ENCODE peak calls at places on chromosomes 7 and 10, in five cellular contexts. J, K, Z, H and G are unnamed samples.

GRCh38 chr7:132424821-132425739 is 151.2 kb downstream of the PLXNA4 start:
- DNase-seq in J (no peak), K (no peak), Z (no peak), H (no peak), G (no peak)

GRCh38 chr7:132030883-132031282 is 474.5 kb upstream of the PODXL start:
- DNase-seq in J (peak; percentile 89), K (no peak), Z (no peak), H (no peak), G (no peak)

GRCh38 chr7:106756071-106756470 is 95.1 kb upstream of the CCDC71L start:
- DNase-seq in J (no peak), K (no peak), Z (no peak), H (no peak), G (no peak)

GRCh38 chr7:47792521-47793121 is 155.6 kb downstream of the PKD1L1 start:
- DNase-seq in J (peak; percentile 48), K (no peak), Z (no peak), H (peak; percentile 79), G (no peak)

GRCh38 chr7:148031019-148031418 is 559.5 kb upstream of the C7orf33 start:
- DNase-seq in J (no peak), K (no peak), Z (no peak), H (no peak), G (no peak)

GRCh38 chr10:119306514-119306951 is 99.2 kb downstream of the GRK5 start:
- DNase-seq in J (peak; percentile 60), K (peak; percentile 36), Z (peak; percentile 72), H (no peak), G (peak; percentile 95)

GRCh38 chr7:130953193-130953592 is 219.2 kb upstream of the KLF14 start:
- DNase-seq in J (no peak), K (no peak), Z (no peak), H (no peak), G (no peak)

GRCh38 chr7:77885155-77885554 is 86.6 kb downstream of the PHTF2 start:
- DNase-seq in J (no peak), K (no peak), Z (no peak), H (no peak), G (no peak)

GRCh38 chr7:2282185-2282751 is 32.0 kb downstream of the SNX8 start:
- DNase-seq in J (no peak), K (no peak), Z (no peak), H (no peak), G (no peak)

GRCh38 chr7:142407939-142408573 is 150.2 kb upstream of the PRSS58 start:
- DNase-seq in J (no peak), K (no peak), Z (no peak), H (peak; percentile 30), G (no peak)

GRCh38 chr7:73622909-73623797 is 1.2 kb downstream of the MLXIPL start:
- DNase-seq in J (no peak), K (no peak), Z (no peak), H (no peak), G (no peak)

GRCh38 chr7:119720541-119720940 is 552.4 kb upstream of the KCND2 start:
- DNase-seq in J (peak; percentile 85), K (no peak), Z (no peak), H (peak; percentile 94), G (no peak)

GRCh38 chr10:103983367-103983911 is 16.5 kb downstream of the SLK start:
- DNase-seq in J (no peak), K (no peak), Z (peak; percentile 25), H (no peak), G (peak; percentile 48)

GRCh38 chr10:43849551-43849950 is 200.9 kb upstream of the ZNF32 start:
- DNase-seq in J (no peak), K (no peak), Z (no peak), H (no peak), G (no peak)

GRCh38 chr10:30931094-30931493 is 100.6 kb downstream of the ZNF438 start:
- DNase-seq in J (no peak), K (no peak), Z (no peak), H (no peak), G (no peak)

GRCh38 chr7:154777023-154777422 is 225.9 kb downstream of the PAXIP1 start:
- DNase-seq in J (peak; percentile 29), K (no peak), Z (no peak), H (no peak), G (no peak)

GRCh38 chr10:15346440-15347141 is 24.5 kb downstream of the FAM171A1 start:
- DNase-seq in J (no peak), K (no peak), Z (no peak), H (no peak), G (no peak)

GRCh38 chr10:119252051-119252465 is 44.7 kb downstream of the GRK5 start:
- DNase-seq in J (no peak), K (no peak), Z (no peak), H (peak; percentile 35), G (no peak)

GRCh38 chr7:151091431-151091830 is 5.2 kb downstream of the AGAP3 start:
- DNase-seq in J (no peak), K (no peak), Z (no peak), H (peak; percentile 22), G (no peak)

GRCh38 chr7:8232999-8233847 is 28.7 kb downstream of the ICA1 start:
- DNase-seq in J (peak; percentile 47), K (no peak), Z (no peak), H (no peak), G (no peak)

GRCh38 chr7:47432988-47433895 is 148.7 kb downstream of the TNS3 start:
- DNase-seq in J (peak; percentile 51), K (no peak), Z (no peak), H (no peak), G (no peak)

GRCh38 chr10:95531041-95531809 is 29.9 kb downstream of the SORBS1 start:
- DNase-seq in J (no peak), K (no peak), Z (no peak), H (no peak), G (no peak)

GRCh38 chr10:73759512-73760115 is 15.4 kb downstream of the SEC24C start:
- DNase-seq in J (peak; percentile 34), K (no peak), Z (no peak), H (no peak), G (no peak)

GRCh38 chr7:99036531-99037175 is 107.3 kb downstream of the SMURF1 start:
- DNase-seq in J (no peak), K (no peak), Z (no peak), H (peak; percentile 90), G (no peak)

GRCh38 chr7:47291461-47292051 is 290.4 kb downstream of the TNS3 start:
- DNase-seq in J (peak; percentile 98), K (no peak), Z (no peak), H (peak; percentile 92), G (no peak)

GRCh38 chr10:11959966-11960365 is 82.6 kb downstream of the UPF2 start:
- DNase-seq in J (no peak), K (no peak), Z (no peak), H (no peak), G (no peak)

GRCh38 chr7:2295936-2296620 is 18.2 kb downstream of the SNX8 start:
- DNase-seq in J (no peak), K (no peak), Z (no peak), H (no peak), G (no peak)

GRCh38 chr10:6416892-6417512 is 163.1 kb downstream of the PRKCQ start:
- DNase-seq in J (peak; percentile 62), K (no peak), Z (peak; percentile 36), H (peak; percentile 77), G (peak; percentile 29)

GRCh38 chr10:68474021-68474420 is 2.2 kb upstream of the DNA2 start:
- DNase-seq in J (no peak), K (no peak), Z (no peak), H (no peak), G (no peak)

GRCh38 chr7:100885440-100886141 is 3.9 kb downstream of the UFSP1 start:
- DNase-seq in J (no peak), K (no peak), Z (no peak), H (no peak), G (no peak)

GRCh38 chr7:156604311-156604710 is 36.3 kb upstream of the RNF32 start:
- DNase-seq in J (no peak), K (no peak), Z (no peak), H (no peak), G (no peak)

GRCh38 chr10:72069751-72070501 is 18.4 kb downstream of the SPOCK2 start:
- DNase-seq in J (no peak), K (no peak), Z (no peak), H (no peak), G (no peak)

GRCh38 chr7:100491192-100491578 is 7.5 kb downstream of the NYAP1 start:
- DNase-seq in J (no peak), K (no peak), Z (no peak), H (no peak), G (no peak)

GRCh38 chr10:34192646-34193045 is 622.5 kb downstream of the PARD3 start:
- DNase-seq in J (no peak), K (no peak), Z (no peak), H (no peak), G (no peak)

GRCh38 chr10:43045631-43046287 is 31.1 kb upstream of the RET start:
- DNase-seq in J (no peak), K (no peak), Z (no peak), H (no peak), G (no peak)

GRCh38 chr7:156999611-157000046 is 10.8 kb downstream of the MNX1 start:
- DNase-seq in J (no peak), K (no peak), Z (no peak), H (no peak), G (no peak)

GRCh38 chr7:137635132-137635531 is 211.6 kb downstream of the DGKI start:
- DNase-seq in J (no peak), K (no peak), Z (no peak), H (no peak), G (no peak)

GRCh38 chr10:49359349-49360231 is 36.3 kb downstream of the DRGX start:
- DNase-seq in J (peak; percentile 2), K (no peak), Z (no peak), H (peak; percentile 85), G (no peak)

GRCh38 chr10:122199070-122199469 is 72.0 kb upstream of the BTBD16 start:
- DNase-seq in J (no peak), K (no peak), Z (no peak), H (no peak), G (no peak)